ENCODE peak calls at places on chromosomes 1 and 21, in nine cellular contexts. O is heart left ventricle, M is uterus, G is IMR-90, L is ovary, H is H1, Y is GM12878, W is right lobe of liver, P is prostate gland. R is an unnamed sample.

GRCh38 chr1:79737193-79737592 is 730.7 kb upstream of the ADGRL4 start:
- DNase-seq in Y (no peak), H (no peak), L (no peak), O (no peak), W (no peak), M (no peak), G (no peak), P (no peak), R (no peak)

GRCh38 chr1:63323866-63324778 is 1.8 kb downstream of the FOXD3 start:
- DNase-seq in L (no peak), Y (no peak), M (no peak), H (peak; percentile 67), P (no peak), O (no peak), G (no peak), W (no peak), R (no peak)

GRCh38 chr1:94887603-94888171 is 39.2 kb downstream of the CNN3 start:
- DNase-seq in Y (no peak), P (no peak), H (peak; percentile 57), M (no peak), L (no peak), O (no peak), W (no peak), G (no peak), R (no peak)

GRCh38 chr1:40673452-40673851 is 8.0 kb upstream of the RIMS3 start:
- DNase-seq in O (no peak), H (no peak), L (no peak), M (no peak), P (no peak), W (no peak), G (peak; percentile 44), Y (no peak), R (no peak)

GRCh38 chr1:174942547-174943255 is 57.0 kb upstream of the CACYBP start:
- DNase-seq in Y (no peak), M (no peak), W (peak; percentile 47), O (no peak), H (no peak), L (no peak), G (no peak), P (no peak), R (no peak)

GRCh38 chr1:151047925-151048644 is 534 bp downstream of the C1orf56 start:
- DNase-seq in L (peak; percentile 71), P (peak; percentile 70), Y (no peak), H (peak; percentile 85), O (peak; percentile 72), G (peak; percentile 57), M (peak; percentile 69), W (peak; percentile 79), R (no peak)

GRCh38 chr21:35398366-35398982 is 349.4 kb upstream of the RUNX1 start:
- DNase-seq in O (no peak), G (peak; percentile 15), P (no peak), H (no peak), L (no peak), Y (no peak), M (no peak), W (no peak), R (no peak)

GRCh38 chr1:240794061-240794843 is 182.3 kb upstream of the GREM2 start:
- DNase-seq in P (no peak), W (no peak), Y (no peak), G (no peak), L (no peak), O (no peak), H (no peak), M (no peak), R (no peak)

GRCh38 chr1:14880456-14881316 is 272.9 kb upstream of the TMEM51 start:
- DNase-seq in Y (no peak), G (peak; percentile 26), P (no peak), W (no peak), M (no peak), O (no peak), L (no peak), H (no peak), R (no peak)

GRCh38 chr21:36908260-36908908 is 58.1 kb downstream of the HLCS start:
- DNase-seq in O (no peak), M (no peak), G (peak; percentile 36), P (no peak), Y (no peak), H (no peak), W (no peak), L (no peak), R (no peak)

GRCh38 chr21:36297555-36297937 is 22.5 kb upstream of the MORC3 start:
- DNase-seq in H (no peak), P (no peak), Y (peak; percentile 13), L (no peak), M (no peak), O (no peak), W (no peak), G (no peak), R (no peak)

DNA sequence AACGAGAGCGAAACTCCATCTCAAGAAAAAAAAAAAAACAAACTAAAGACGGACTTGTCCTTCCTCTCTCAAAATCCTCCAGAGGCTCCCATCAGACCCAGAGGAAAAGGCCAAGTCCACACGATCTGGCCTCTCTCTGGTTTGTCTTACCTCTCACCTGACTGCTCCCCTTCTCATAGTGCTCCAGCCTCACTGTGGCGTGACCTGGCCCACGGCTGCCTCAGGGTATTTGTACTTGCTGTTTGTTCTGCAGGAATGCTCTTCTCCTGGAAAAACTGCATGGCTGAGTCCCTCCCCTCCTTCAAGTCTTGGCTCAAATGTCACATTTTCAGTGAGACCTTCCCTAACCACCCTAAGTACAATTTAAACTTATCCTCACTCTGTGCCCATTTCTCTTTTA is 8.0 kb upstream of the BRWD1 start:
- DNase-seq in L (no peak), M (no peak), W (no peak), Y (no peak), G (peak; percentile 13), H (no peak), O (no peak), P (no peak), R (no peak)
- TF ChIP-seq POLR2A in L (no peak), M (no peak), W (no peak), Y (no peak), G (no peak), H (no peak), O (no peak), P (no peak), R (no peak)

GRCh38 chr21:40284481-40284880 is 417.2 kb downstream of the PCP4 start:
- DNase-seq in H (no peak), W (no peak), Y (no peak), L (no peak), P (no peak), O (no peak), M (no peak), G (no peak), R (no peak)
- H3K9me3 ChIP-seq in H (peaks cover 6% of the 10 kb centered on the region), W (no peaks in the 10 kb centered on the region), Y (no peaks in the 10 kb centered on the region), L (no peaks in the 10 kb centered on the region), P (no peaks in the 10 kb centered on the region), O (no peaks in the 10 kb centered on the region), M (no peaks in the 10 kb centered on the region), G (peaks cover 24% of the 10 kb centered on the region), R (no peaks in the 10 kb centered on the region)

GRCh38 chr1:248847956-248848561 is 10.0 kb downstream of the ZNF672 start:
- DNase-seq in M (no peak), P (no peak), Y (no peak), O (no peak), G (no peak), L (no peak), W (no peak), H (no peak), R (no peak)

GRCh38 chr1:248847181-248847955 is 9.3 kb downstream of the ZNF672 start:
- DNase-seq in Y (no peak), O (no peak), W (no peak), G (no peak), M (no peak), H (no peak), P (no peak), L (no peak), R (no peak)

GRCh38 chr1:248849637-248850036 is 9.2 kb downstream of the ZNF692 start:
- DNase-seq in P (no peak), Y (no peak), M (no peak), W (no peak), O (no peak), H (no peak), L (no peak), G (no peak), R (no peak)

GRCh38 chr1:248849152-248849551 is 9.7 kb downstream of the ZNF692 start:
- DNase-seq in O (no peak), G (no peak), M (no peak), P (no peak), Y (no peak), H (no peak), L (no peak), W (no peak), R (no peak)

DNA sequence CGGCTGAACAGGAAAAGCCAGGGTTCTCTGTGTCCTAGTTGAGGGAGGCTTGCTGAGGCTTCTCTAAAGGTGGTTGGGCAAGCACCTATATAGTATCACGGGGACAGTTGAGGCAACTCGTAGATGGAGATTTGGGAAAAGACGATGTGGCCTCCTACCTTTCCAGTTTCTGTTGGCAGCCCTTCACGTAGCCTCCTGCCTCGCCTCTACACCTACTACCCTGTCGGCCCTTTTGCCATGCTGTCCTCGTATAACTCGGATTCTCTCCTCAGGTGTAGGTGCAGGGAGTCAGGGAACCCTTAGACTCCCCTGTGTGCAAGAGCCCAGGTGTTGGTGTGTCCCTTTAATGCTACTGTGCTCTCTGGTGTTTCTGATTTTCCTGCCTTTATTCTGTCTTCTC is 10.3 kb downstream of the ZNF692 start:
- DNase-seq in G (no peak), H (no peak), P (no peak), Y (no peak), L (no peak), W (no peak), M (no peak), O (no peak), R (no peak)
- TF ChIP-seq POLR2A in G (no peak), H (no peak), P (no peak), Y (no peak), L (no peak), W (no peak), M (no peak), O (no peak), R (no peak)

GRCh38 chr1:49190138-49190537 is 413.4 kb upstream of the BEND5 start:
- DNase-seq in H (no peak), M (no peak), O (no peak), G (no peak), W (no peak), P (no peak), L (no peak), Y (no peak), R (no peak)
- H3K9me3 ChIP-seq in H (peaks cover 72% of the 10 kb centered on the region), M (no peaks in the 10 kb centered on the region), O (no peaks in the 10 kb centered on the region), G (peaks cover 5% of the 10 kb centered on the region), W (no peaks in the 10 kb centered on the region), P (no peaks in the 10 kb centered on the region), L (no peaks in the 10 kb centered on the region), Y (no peaks in the 10 kb centered on the region), R (peaks cover 8% of the 10 kb centered on the region)

GRCh38 chr21:33403128-33403785 is at the start of gene IFNGR2:
- DNase-seq in O (peak; percentile 59), H (peak; percentile 54), W (peak; percentile 73), P (no peak), L (peak; percentile 58), G (no peak), Y (no peak), M (no peak), R (no peak)
- TF ChIP-seq POLR2A in O (no peak), H (no peak), W (peak; percentile 61), P (peak; percentile 33), L (peak; percentile 16), G (no peak), Y (peak; percentile 78), M (no peak), R (no peak)

R was measured in esophagus squamous epithelium.